ENCODE peak calls at places on chromosomes 6 and 20, in four cellular contexts. One of them, this sample, is unnamed.

GRCh38 chr6:158518196-158519127 is 41.4 kb upstream of the TMEM181 start:
- DNase-seq in K562: peak; percentile 57
- DNase-seq in GM12878: peak; percentile 71
- DNase-seq in HEK293T: peak; percentile 70
- DNase-seq in this sample: peak; percentile 55

GRCh38 chr6:28940294-28940858 is 16.6 kb upstream of the TRIM27 start:
- DNase-seq in HEK293T: peak; percentile 34
- DNase-seq in K562: peak; percentile 55
- DNase-seq in GM12878: peak; percentile 37
- DNase-seq in this sample: peak; percentile 43

GRCh38 chr20:17648782-17649730 is 33.0 kb downstream of the RRBP1 start:
- DNase-seq in GM12878: peak; percentile 5
- DNase-seq in HEK293T: peak; percentile 54
- DNase-seq in K562: peak; percentile 27
- DNase-seq in this sample: no peak

GRCh38 chr6:24359640-24360454 is 2.0 kb upstream of the DCDC2 start:
- DNase-seq in HEK293T: peak; percentile 75
- DNase-seq in K562: peak; percentile 51
- DNase-seq in GM12878: peak; percentile 28
- DNase-seq in this sample: no peak

GRCh38 chr6:146546440-146546839 is 2.8 kb downstream of the RAB32 start:
- DNase-seq in HEK293T: no peak
- DNase-seq in K562: no peak
- DNase-seq in GM12878: no peak
- DNase-seq in this sample: peak; percentile 24

GRCh38 chr6:29887330-29887818 is 55.0 kb upstream of the HLA-A start:
- DNase-seq in K562: no peak
- DNase-seq in HEK293T: no peak
- DNase-seq in GM12878: no peak
- DNase-seq in this sample: no peak

GRCh38 chr6:3039384-3039783 is 28.9 kb upstream of the RIPK1 start:
- DNase-seq in K562: no peak
- DNase-seq in HEK293T: no peak
- DNase-seq in GM12878: no peak
- DNase-seq in this sample: no peak

GRCh38 chr6:149967591-149967990 is 3.8 kb downstream of the ULBP1 start:
- DNase-seq in GM12878: no peak
- DNase-seq in K562: no peak
- DNase-seq in HEK293T: no peak
- DNase-seq in this sample: no peak

GRCh38 chr6:7073810-7074525 is 33.8 kb upstream of the RREB1 start:
- DNase-seq in GM12878: peak; percentile 92
- DNase-seq in HEK293T: no peak
- DNase-seq in K562: no peak
- DNase-seq in this sample: no peak

GRCh38 chr20:419556-420168 is 11.6 kb downstream of the RBCK1 start:
- DNase-seq in GM12878: no peak
- DNase-seq in HEK293T: no peak
- DNase-seq in K562: no peak
- DNase-seq in this sample: no peak

GRCh38 chr20:33423141-33423834 is 20.3 kb downstream of the SNTA1 start:
- DNase-seq in GM12878: no peak
- DNase-seq in HEK293T: no peak
- DNase-seq in K562: peak; percentile 80
- DNase-seq in this sample: no peak

GRCh38 chr20:57070296-57070695 is 196.1 kb downstream of the BMP7 start:
- DNase-seq in HEK293T: no peak
- DNase-seq in GM12878: no peak
- DNase-seq in K562: no peak
- DNase-seq in this sample: no peak

GRCh38 chr6:108432792-108433191 is 127.9 kb upstream of the FOXO3 start:
- DNase-seq in K562: no peak
- DNase-seq in GM12878: no peak
- DNase-seq in HEK293T: no peak
- DNase-seq in this sample: no peak

GRCh38 chr6:142518126-142518525 is 216.3 kb downstream of the ADGRG6 start:
- DNase-seq in K562: no peak
- DNase-seq in HEK293T: no peak
- DNase-seq in GM12878: no peak
- DNase-seq in this sample: no peak

GRCh38 chr6:44593539-44593944 is 206.0 kb downstream of the CDC5L start:
- DNase-seq in HEK293T: peak; percentile 68
- DNase-seq in K562: peak; percentile 63
- DNase-seq in GM12878: peak; percentile 7
- DNase-seq in this sample: peak; percentile 68

GRCh38 chr20:25308671-25309394 is 60.9 kb downstream of the PYGB start:
- DNase-seq in GM12878: no peak
- DNase-seq in K562: no peak
- DNase-seq in HEK293T: no peak
- DNase-seq in this sample: peak; percentile 28

GRCh38 chr6:6689413-6690143 is 101.1 kb downstream of the LY86 start:
- DNase-seq in HEK293T: no peak
- DNase-seq in K562: no peak
- DNase-seq in GM12878: no peak
- DNase-seq in this sample: no peak

GRCh38 chr20:61654726-61655125 is 402.7 kb downstream of the CDH4 start:
- DNase-seq in K562: no peak
- DNase-seq in GM12878: no peak
- DNase-seq in HEK293T: no peak
- DNase-seq in this sample: no peak

GRCh38 chr20:11995750-11996567 is 78.3 kb downstream of the BTBD3 start:
- DNase-seq in GM12878: no peak
- DNase-seq in K562: no peak
- DNase-seq in HEK293T: no peak
- DNase-seq in this sample: no peak

GRCh38 chr20:16123623-16124022 is 449.6 kb downstream of the KIF16B start:
- DNase-seq in GM12878: no peak
- DNase-seq in K562: no peak
- DNase-seq in HEK293T: no peak
- DNase-seq in this sample: no peak

GRCh38 chr6:169363590-169363989 is 109.9 kb upstream of the THBS2 start:
- DNase-seq in HEK293T: no peak
- DNase-seq in K562: no peak
- DNase-seq in GM12878: no peak
- DNase-seq in this sample: no peak

GRCh38 chr20:41268402-41268801 is 49.1 kb downstream of the ZHX3 start:
- DNase-seq in K562: no peak
- DNase-seq in HEK293T: no peak
- DNase-seq in GM12878: no peak
- DNase-seq in this sample: no peak

GRCh38 chr6:40907198-40907701 is 131.8 kb downstream of the UNC5CL start:
- DNase-seq in GM12878: no peak
- DNase-seq in HEK293T: no peak
- DNase-seq in K562: no peak
- DNase-seq in this sample: peak; percentile 19

GRCh38 chr6:97195117-97195516 is 87.9 kb downstream of the MMS22L start:
- DNase-seq in GM12878: no peak
- DNase-seq in HEK293T: no peak
- DNase-seq in K562: no peak
- DNase-seq in this sample: no peak

GRCh38 chr6:120378582-120379220 is 955.6 kb downstream of the TBC1D32 start:
- DNase-seq in GM12878: no peak
- DNase-seq in HEK293T: peak; percentile 39
- DNase-seq in K562: peak; percentile 19
- DNase-seq in this sample: peak; percentile 72

GRCh38 chr6:28425942-28426541 is 17.2 kb downstream of the ZSCAN23 start:
- DNase-seq in K562: no peak
- DNase-seq in GM12878: peak; percentile 34
- DNase-seq in HEK293T: no peak
- DNase-seq in this sample: no peak

GRCh38 chr6:5580736-5581568 is 319.6 kb downstream of the FARS2 start:
- DNase-seq in GM12878: no peak
- DNase-seq in HEK293T: no peak
- DNase-seq in K562: no peak
- DNase-seq in this sample: no peak

GRCh38 chr20:41124451-41125094 is 12.8 kb upstream of the PLCG1 start:
- DNase-seq in K562: no peak
- DNase-seq in GM12878: no peak
- DNase-seq in HEK293T: no peak
- DNase-seq in this sample: no peak

GRCh38 chr6:125809771-125810315 is 19.1 kb downstream of the NCOA7 start:
- DNase-seq in K562: no peak
- DNase-seq in GM12878: no peak
- DNase-seq in HEK293T: no peak
- DNase-seq in this sample: no peak

GRCh38 chr6:13422601-13423247 is 64.7 kb downstream of the GFOD1 start:
- DNase-seq in HEK293T: no peak
- DNase-seq in GM12878: no peak
- DNase-seq in K562: no peak
- DNase-seq in this sample: no peak

GRCh38 chr20:42041000-42041565 is 422.9 kb upstream of the CHD6 start:
- DNase-seq in K562: peak; percentile 12
- DNase-seq in GM12878: no peak
- DNase-seq in HEK293T: no peak
- DNase-seq in this sample: no peak

DNA sequence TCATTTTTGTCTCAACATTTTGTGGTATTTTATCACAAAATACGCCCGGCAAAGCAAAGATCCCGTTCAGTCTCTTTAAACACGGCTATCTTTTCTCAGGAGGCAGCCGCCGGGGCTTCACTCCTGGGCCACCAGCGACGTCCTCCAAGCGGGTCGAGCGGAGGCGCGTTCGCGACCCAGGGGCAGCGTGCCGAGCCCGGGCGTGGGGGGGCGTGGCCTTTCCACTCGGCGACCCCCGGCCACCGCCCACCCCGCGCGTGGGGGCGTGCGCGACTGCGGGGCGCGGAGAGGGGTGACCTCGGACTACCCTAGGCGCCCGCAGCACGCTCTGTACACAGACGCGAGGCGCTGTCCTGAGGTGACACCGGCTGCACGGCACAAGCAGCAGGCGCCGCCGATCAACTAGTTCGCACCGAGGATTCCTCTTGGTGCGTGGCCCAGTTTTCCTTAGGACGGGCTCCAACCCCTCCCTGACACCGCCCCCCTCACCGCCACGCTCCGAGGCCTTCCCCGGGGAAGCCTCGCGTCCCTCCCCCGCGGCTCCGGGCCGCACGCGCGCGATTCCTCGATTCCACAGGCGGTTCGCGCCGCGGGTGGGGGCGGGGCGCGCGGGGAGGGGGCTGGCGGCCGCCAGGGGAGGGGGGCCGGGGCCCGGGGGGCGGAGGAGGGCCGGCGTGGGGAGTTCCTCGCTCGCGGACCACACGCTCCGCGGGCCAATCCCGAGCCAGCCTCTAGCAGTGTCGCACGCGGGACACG is 1.1 kb upstream of the JARID2 start:
- DNase-seq in GM12878: no peak
- DNase-seq in HEK293T: peak; percentile 46
- DNase-seq in K562: peak; percentile 95
- DNase-seq in this sample: peak; percentile 55
- TF ChIP-seq TARDBP in GM12878: no peak
- TF ChIP-seq TARDBP in HEK293T: peak; percentile 78
- TF ChIP-seq TARDBP in K562: peak; percentile 75
- TF ChIP-seq TARDBP in this sample: peak; percentile 48

DNA sequence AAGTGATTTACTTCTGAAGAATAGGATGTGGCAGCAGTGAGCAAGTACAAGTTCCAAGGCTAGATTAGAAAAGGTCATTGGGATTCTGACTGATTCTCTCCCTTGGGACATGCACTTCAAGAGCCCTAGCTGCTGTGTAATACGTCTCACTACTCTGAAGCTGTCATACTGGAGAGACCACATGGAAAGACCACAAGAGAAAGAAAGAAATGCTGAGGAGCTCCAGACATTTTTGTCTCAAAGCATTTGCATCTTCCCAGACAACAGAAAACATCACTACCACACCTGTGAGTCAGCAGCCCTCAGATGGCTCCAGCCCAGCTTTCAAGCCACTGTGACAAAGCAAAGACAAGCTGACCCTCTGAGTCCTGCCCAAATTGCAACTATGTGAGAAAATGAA is 20.7 kb downstream of the TENT5A start:
- DNase-seq in HEK293T: no peak
- DNase-seq in GM12878: no peak
- DNase-seq in K562: no peak
- DNase-seq in this sample: no peak
- TF ChIP-seq FOXM1 in HEK293T: no peak
- TF ChIP-seq FOXM1 in GM12878: no peak
- TF ChIP-seq FOXM1 in K562: no peak
- TF ChIP-seq FOXM1 in this sample: no peak

DNA sequence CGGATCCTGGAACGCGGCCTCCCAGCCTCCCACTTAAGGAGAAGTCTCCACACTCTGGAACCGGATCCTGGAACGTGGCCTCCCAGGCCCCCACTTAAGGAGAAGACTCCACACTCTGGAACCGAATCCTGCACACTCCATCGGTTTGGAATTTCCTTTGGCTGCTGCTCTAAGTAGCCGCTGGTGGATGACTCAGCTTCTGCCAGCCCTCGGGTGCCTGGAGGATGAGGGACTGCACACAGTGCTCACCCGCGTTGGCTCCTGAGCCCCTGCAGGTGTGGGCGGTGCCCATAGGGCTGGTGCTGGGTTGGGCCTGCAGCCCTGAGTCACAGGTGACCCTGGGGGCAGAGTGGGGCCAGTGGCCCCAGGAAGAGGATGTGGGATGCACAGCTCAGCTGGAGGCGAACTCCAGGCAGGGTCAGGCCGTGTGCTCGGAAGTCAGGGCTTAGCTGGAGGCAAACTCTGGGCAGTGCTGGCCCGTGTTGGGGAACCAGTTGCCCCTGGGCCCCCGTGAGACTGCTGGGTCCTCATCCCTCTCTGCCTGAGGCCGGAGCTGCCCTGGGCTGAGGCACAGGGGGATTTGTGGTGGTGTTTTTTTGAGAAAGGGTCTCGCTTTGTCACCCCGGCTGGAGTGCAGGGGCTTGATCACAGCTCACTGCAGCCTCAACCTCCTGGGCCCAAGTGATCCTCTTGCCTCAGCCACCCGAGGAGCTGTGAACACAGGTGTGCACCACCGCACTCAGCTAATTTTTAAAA is 13.9 kb upstream of the TNFRSF6B start:
- DNase-seq in GM12878: no peak
- DNase-seq in HEK293T: no peak
- DNase-seq in K562: no peak
- DNase-seq in this sample: peak; percentile 63
- TF ChIP-seq TARDBP in GM12878: no peak
- TF ChIP-seq TARDBP in HEK293T: no peak
- TF ChIP-seq TARDBP in K562: no peak
- TF ChIP-seq TARDBP in this sample: no peak

GRCh38 chr20:36378686-36379085 is 72.5 kb downstream of the DLGAP4 start:
- DNase-seq in GM12878: no peak
- DNase-seq in K562: no peak
- DNase-seq in HEK293T: no peak
- DNase-seq in this sample: no peak
- TF ChIP-seq FOXM1 in GM12878: no peak
- TF ChIP-seq FOXM1 in K562: no peak
- TF ChIP-seq FOXM1 in HEK293T: no peak
- TF ChIP-seq FOXM1 in this sample: no peak

GRCh38 chr6:46407246-46407645 is 84.0 kb downstream of the RCAN2 start:
- DNase-seq in GM12878: no peak
- DNase-seq in HEK293T: no peak
- DNase-seq in K562: no peak
- DNase-seq in this sample: no peak

GRCh38 chr6:46411798-46412197 is 79.5 kb downstream of the RCAN2 start:
- DNase-seq in GM12878: no peak
- DNase-seq in K562: no peak
- DNase-seq in HEK293T: no peak
- DNase-seq in this sample: no peak

GRCh38 chr6:46407785-46408530 is 83.3 kb downstream of the RCAN2 start:
- DNase-seq in K562: no peak
- DNase-seq in HEK293T: no peak
- DNase-seq in GM12878: no peak
- DNase-seq in this sample: no peak

GRCh38 chr6:46412662-46413061 is 78.6 kb downstream of the RCAN2 start:
- DNase-seq in K562: no peak
- DNase-seq in GM12878: no peak
- DNase-seq in HEK293T: no peak
- DNase-seq in this sample: no peak

GRCh38 chr6:46410330-46410953 is 80.8 kb downstream of the RCAN2 start:
- DNase-seq in K562: peak; percentile 38
- DNase-seq in GM12878: peak; percentile 21
- DNase-seq in HEK293T: no peak
- DNase-seq in this sample: peak; percentile 57
- TF ChIP-seq TARDBP in K562: no peak
- TF ChIP-seq TARDBP in GM12878: no peak
- TF ChIP-seq TARDBP in HEK293T: no peak
- TF ChIP-seq TARDBP in this sample: no peak